ENCODE peak calls at places on chromosomes 6 and 20, in six cellular contexts. One of them, this sample, is unnamed.

GRCh38 chr6:154428892-154429291 is 72.3 kb upstream of the IPCEF1 start:
- DNase-seq in endothelial cell: no peak
- DNase-seq in stimulated activated CD8-positive, alpha-beta memory T cell treated with anti-CD3 and anti-CD28 coated beads, Interleukin-15, amount 100 ng/mL, for 24 hours: no peak
- DNase-seq in iris pigment epithelial cell: no peak
- DNase-seq in left cardiac atrium: no peak
- DNase-seq in SHP77: no peak
- DNase-seq in this sample: no peak

GRCh38 chr6:20310185-20310584 is 91.5 kb upstream of the E2F3 start:
- DNase-seq in endothelial cell: no peak
- DNase-seq in stimulated activated CD8-positive, alpha-beta memory T cell treated with anti-CD3 and anti-CD28 coated beads, Interleukin-15, amount 100 ng/mL, for 24 hours: no peak
- DNase-seq in iris pigment epithelial cell: no peak
- DNase-seq in left cardiac atrium: no peak
- DNase-seq in SHP77: no peak
- DNase-seq in this sample: no peak

GRCh38 chr20:24144371-24144770 is 155.8 kb upstream of the GGTLC1 start:
- DNase-seq in endothelial cell: no peak
- DNase-seq in stimulated activated CD8-positive, alpha-beta memory T cell treated with anti-CD3 and anti-CD28 coated beads, Interleukin-15, amount 100 ng/mL, for 24 hours: no peak
- DNase-seq in iris pigment epithelial cell: no peak
- DNase-seq in left cardiac atrium: no peak
- DNase-seq in SHP77: no peak
- DNase-seq in this sample: no peak

GRCh38 chr6:9537381-9537780 is 877.5 kb downstream of the TFAP2A start:
- DNase-seq in endothelial cell: no peak
- DNase-seq in stimulated activated CD8-positive, alpha-beta memory T cell treated with anti-CD3 and anti-CD28 coated beads, Interleukin-15, amount 100 ng/mL, for 24 hours: no peak
- DNase-seq in iris pigment epithelial cell: peak
- DNase-seq in left cardiac atrium: no peak
- DNase-seq in SHP77: no peak
- DNase-seq in this sample: no peak

GRCh38 chr6:104689551-104690205 is 170.0 kb downstream of the HACE1 start:
- DNase-seq in endothelial cell: no peak
- DNase-seq in stimulated activated CD8-positive, alpha-beta memory T cell treated with anti-CD3 and anti-CD28 coated beads, Interleukin-15, amount 100 ng/mL, for 24 hours: no peak
- DNase-seq in iris pigment epithelial cell: peak
- DNase-seq in left cardiac atrium: no peak
- DNase-seq in SHP77: no peak
- DNase-seq in this sample: no peak

GRCh38 chr6:3456395-3456767 is 469 bp downstream of the SLC22A23 start:
- DNase-seq in endothelial cell: no peak
- DNase-seq in stimulated activated CD8-positive, alpha-beta memory T cell treated with anti-CD3 and anti-CD28 coated beads, Interleukin-15, amount 100 ng/mL, for 24 hours: no peak
- DNase-seq in iris pigment epithelial cell: peak
- DNase-seq in left cardiac atrium: no peak
- DNase-seq in SHP77: no peak
- DNase-seq in this sample: no peak

GRCh38 chr6:168583126-168583525 is 142.1 kb downstream of the SMOC2 start:
- DNase-seq in endothelial cell: no peak
- DNase-seq in stimulated activated CD8-positive, alpha-beta memory T cell treated with anti-CD3 and anti-CD28 coated beads, Interleukin-15, amount 100 ng/mL, for 24 hours: no peak
- DNase-seq in iris pigment epithelial cell: no peak
- DNase-seq in left cardiac atrium: no peak
- DNase-seq in SHP77: no peak
- DNase-seq in this sample: no peak

GRCh38 chr6:36110053-36110452 is 20.3 kb upstream of the MAPK13 start:
- DNase-seq in endothelial cell: no peak
- DNase-seq in stimulated activated CD8-positive, alpha-beta memory T cell treated with anti-CD3 and anti-CD28 coated beads, Interleukin-15, amount 100 ng/mL, for 24 hours: no peak
- DNase-seq in iris pigment epithelial cell: no peak
- DNase-seq in left cardiac atrium: no peak
- DNase-seq in SHP77: no peak
- DNase-seq in this sample: no peak

GRCh38 chr6:165769401-165769800 is 106.4 kb upstream of the PDE10A start:
- DNase-seq in endothelial cell: no peak
- DNase-seq in stimulated activated CD8-positive, alpha-beta memory T cell treated with anti-CD3 and anti-CD28 coated beads, Interleukin-15, amount 100 ng/mL, for 24 hours: no peak
- DNase-seq in iris pigment epithelial cell: no peak
- DNase-seq in left cardiac atrium: no peak
- DNase-seq in SHP77: no peak
- DNase-seq in this sample: no peak

GRCh38 chr6:152338335-152339125 is 298.6 kb downstream of the SYNE1 start:
- DNase-seq in endothelial cell: peak
- DNase-seq in stimulated activated CD8-positive, alpha-beta memory T cell treated with anti-CD3 and anti-CD28 coated beads, Interleukin-15, amount 100 ng/mL, for 24 hours: peak
- DNase-seq in iris pigment epithelial cell: peak
- DNase-seq in left cardiac atrium: peak
- DNase-seq in SHP77: no peak
- DNase-seq in this sample: peak

GRCh38 chr20:64047046-64047389 is 2.4 kb downstream of the SOX18 start:
- DNase-seq in endothelial cell: no peak
- DNase-seq in stimulated activated CD8-positive, alpha-beta memory T cell treated with anti-CD3 and anti-CD28 coated beads, Interleukin-15, amount 100 ng/mL, for 24 hours: no peak
- DNase-seq in iris pigment epithelial cell: no peak
- DNase-seq in left cardiac atrium: no peak
- DNase-seq in SHP77: no peak
- DNase-seq in this sample: no peak

GRCh38 chr6:111361648-111362047 is 121.4 kb downstream of the REV3L start:
- DNase-seq in endothelial cell: peak
- DNase-seq in stimulated activated CD8-positive, alpha-beta memory T cell treated with anti-CD3 and anti-CD28 coated beads, Interleukin-15, amount 100 ng/mL, for 24 hours: no peak
- DNase-seq in iris pigment epithelial cell: peak
- DNase-seq in left cardiac atrium: peak
- DNase-seq in SHP77: no peak
- DNase-seq in this sample: no peak

GRCh38 chr20:38628580-38629470 is 27.2 kb downstream of the ARHGAP40 start:
- DNase-seq in endothelial cell: no peak
- DNase-seq in stimulated activated CD8-positive, alpha-beta memory T cell treated with anti-CD3 and anti-CD28 coated beads, Interleukin-15, amount 100 ng/mL, for 24 hours: no peak
- DNase-seq in iris pigment epithelial cell: no peak
- DNase-seq in left cardiac atrium: no peak
- DNase-seq in SHP77: no peak
- DNase-seq in this sample: no peak

GRCh38 chr20:50356522-50356880 is 153.7 kb upstream of the PTPN1 start:
- DNase-seq in endothelial cell: no peak
- DNase-seq in stimulated activated CD8-positive, alpha-beta memory T cell treated with anti-CD3 and anti-CD28 coated beads, Interleukin-15, amount 100 ng/mL, for 24 hours: no peak
- DNase-seq in iris pigment epithelial cell: no peak
- DNase-seq in left cardiac atrium: no peak
- DNase-seq in SHP77: no peak
- DNase-seq in this sample: no peak